ENCODE peak calls at places on chromosome 21, in four cellular contexts. Z is suprapubic skin, N is OCI-LY7, U is spleen. C is an unnamed sample.

GRCh38 chr21:37783016-37783415 is 133.2 kb downstream of the KCNJ6 start:
- DNase-seq in Z (no peak), N (no peak), U (no peak), C (no peak)

GRCh38 chr21:42351626-42352432 is 1.0 kb upstream of the TFF2 start:
- DNase-seq in Z (no peak), N (no peak), U (peak; percentile 41), C (no peak)

GRCh38 chr21:16533692-16534407 is 804.1 kb downstream of the USP25 start:
- DNase-seq in Z (no peak), N (no peak), U (no peak), C (no peak)

GRCh38 chr21:32457962-32458361 is 45.5 kb downstream of the EVA1C start:
- DNase-seq in Z (no peak), N (no peak), U (peak; percentile 6), C (no peak)

GRCh38 chr21:42320791-42321190 is 5.6 kb upstream of the TFF3 start:
- DNase-seq in Z (no peak), N (no peak), U (no peak), C (no peak)

GRCh38 chr21:34889287-34889536 is 159.9 kb downstream of the RUNX1 start:
- DNase-seq in Z (no peak), N (no peak), U (peak; percentile 91), C (no peak)

GRCh38 chr21:42525228-42525604 is 11.6 kb downstream of the SLC37A1 start:
- DNase-seq in Z (no peak), N (peak; percentile 40), U (no peak), C (no peak)

GRCh38 chr21:34989337-34990151 is 59.6 kb downstream of the RUNX1 start:
- DNase-seq in Z (no peak), N (no peak), U (no peak), C (no peak)

GRCh38 chr21:18666725-18667124 is 263.1 kb upstream of the TMPRSS15 start:
- DNase-seq in Z (no peak), N (no peak), U (no peak), C (no peak)

GRCh38 chr21:34522284-34522683 is 10.3 kb upstream of the KCNE1 start:
- DNase-seq in Z (no peak), N (no peak), U (no peak), C (no peak)

GRCh38 chr21:43832648-43833047 is 32.4 kb upstream of the AGPAT3 start:
- DNase-seq in Z (no peak), N (no peak), U (peak; percentile 41), C (no peak)

GRCh38 chr21:31872072-31872451 is 758 bp upstream of the HUNK start:
- DNase-seq in Z (no peak), N (no peak), U (no peak), C (no peak)

GRCh38 chr21:37770496-37770895 is 145.8 kb downstream of the KCNJ6 start:
- DNase-seq in Z (no peak), N (no peak), U (no peak), C (no peak)

GRCh38 chr21:43362306-43362927 is 64.5 kb downstream of the SIK1 start:
- DNase-seq in Z (peak; percentile 93), N (peak; percentile 92), U (peak; percentile 95), C (peak; percentile 69)

GRCh38 chr21:43824883-43825609 is 35.7 kb downstream of the RRP1 start:
- DNase-seq in Z (no peak), N (no peak), U (peak; percentile 77), C (no peak)

GRCh38 chr21:42564561-42564971 is 50.9 kb downstream of the SLC37A1 start:
- DNase-seq in Z (peak; percentile 54), N (no peak), U (peak; percentile 74), C (peak; percentile 22)

GRCh38 chr21:35020902-35021301 is 28.2 kb downstream of the RUNX1 start:
- DNase-seq in Z (no peak), N (no peak), U (no peak), C (no peak)

GRCh38 chr21:32599146-32599925 is 12.8 kb downstream of the CFAP298 start:
- DNase-seq in Z (no peak), N (peak; percentile 40), U (peak; percentile 67), C (no peak)

GRCh38 chr21:38349111-38349746 is 92.4 kb downstream of the KCNJ15 start:
- DNase-seq in Z (no peak), N (no peak), U (no peak), C (no peak)

GRCh38 chr21:8993943-8994639 is 1527.3 kb upstream of the TPTE start:
- DNase-seq in Z (no peak), N (no peak), U (no peak), C (no peak)

GRCh38 chr21:32457360-32457840 is 44.9 kb downstream of the EVA1C start:
- DNase-seq in Z (no peak), N (no peak), U (peak; percentile 67), C (no peak)

GRCh38 chr21:43209575-43210453 is 41.0 kb downstream of the CRYAA start:
- DNase-seq in Z (peak; percentile 54), N (no peak), U (peak; percentile 64), C (no peak)

GRCh38 chr21:14889080-14889805 is 175.6 kb downstream of the NRIP1 start:
- DNase-seq in Z (no peak), N (no peak), U (no peak), C (no peak)

GRCh38 chr21:42213082-42213774 is 5.7 kb upstream of the ABCG1 start:
- DNase-seq in Z (no peak), N (no peak), U (no peak), C (no peak)

GRCh38 chr21:33268736-33269441 is 2.7 kb downstream of the IL10RB start:
- DNase-seq in Z (peak; percentile 77), N (peak; percentile 81), U (no peak), C (peak; percentile 79)

GRCh38 chr21:16085436-16085835 is 355.7 kb downstream of the USP25 start:
- DNase-seq in Z (no peak), N (no peak), U (no peak), C (no peak)

GRCh38 chr21:19510653-19511052 is 1107.1 kb upstream of the TMPRSS15 start:
- DNase-seq in Z (no peak), N (no peak), U (no peak), C (no peak)

DNA sequence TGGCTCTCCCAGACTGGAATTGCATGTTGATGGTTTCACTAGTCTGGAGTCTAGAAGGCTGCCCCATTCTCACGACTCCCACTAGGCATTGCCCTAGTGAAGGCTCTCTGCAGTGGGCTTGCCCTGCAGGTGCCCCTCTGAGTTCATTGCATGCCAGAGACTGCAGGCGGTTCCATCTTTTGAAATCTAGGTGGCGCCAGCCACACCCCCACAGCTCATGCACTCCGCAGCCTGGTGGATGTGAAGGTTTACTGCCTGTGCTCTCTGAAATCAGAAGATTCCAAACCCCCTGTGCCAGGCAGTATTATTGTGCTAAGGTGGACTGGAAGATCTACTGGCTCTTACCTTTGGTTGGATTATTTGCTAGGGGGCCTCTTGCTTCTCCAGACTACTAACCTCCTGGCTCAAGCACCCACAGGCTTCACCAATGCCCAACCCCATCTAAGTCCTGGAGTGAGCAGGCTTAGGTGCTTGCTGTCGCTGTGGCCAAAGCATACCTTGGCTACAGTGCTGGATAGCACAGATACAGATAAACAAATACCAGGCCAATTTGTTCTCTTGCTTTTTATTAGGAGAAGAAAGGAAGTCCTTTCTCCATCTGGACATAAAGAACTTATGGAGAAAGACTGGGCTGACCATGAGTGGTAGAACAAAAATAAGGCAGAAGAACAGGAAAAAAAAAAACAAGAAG is 83.5 kb upstream of the SIM2 start:
- DNase-seq in Z (no peak), N (peak; percentile 13), U (no peak), C (no peak)
- TF ChIP-seq CTCF in Z (no peak), N (peak; percentile 74), U (no peak), C (no peak)

DNA sequence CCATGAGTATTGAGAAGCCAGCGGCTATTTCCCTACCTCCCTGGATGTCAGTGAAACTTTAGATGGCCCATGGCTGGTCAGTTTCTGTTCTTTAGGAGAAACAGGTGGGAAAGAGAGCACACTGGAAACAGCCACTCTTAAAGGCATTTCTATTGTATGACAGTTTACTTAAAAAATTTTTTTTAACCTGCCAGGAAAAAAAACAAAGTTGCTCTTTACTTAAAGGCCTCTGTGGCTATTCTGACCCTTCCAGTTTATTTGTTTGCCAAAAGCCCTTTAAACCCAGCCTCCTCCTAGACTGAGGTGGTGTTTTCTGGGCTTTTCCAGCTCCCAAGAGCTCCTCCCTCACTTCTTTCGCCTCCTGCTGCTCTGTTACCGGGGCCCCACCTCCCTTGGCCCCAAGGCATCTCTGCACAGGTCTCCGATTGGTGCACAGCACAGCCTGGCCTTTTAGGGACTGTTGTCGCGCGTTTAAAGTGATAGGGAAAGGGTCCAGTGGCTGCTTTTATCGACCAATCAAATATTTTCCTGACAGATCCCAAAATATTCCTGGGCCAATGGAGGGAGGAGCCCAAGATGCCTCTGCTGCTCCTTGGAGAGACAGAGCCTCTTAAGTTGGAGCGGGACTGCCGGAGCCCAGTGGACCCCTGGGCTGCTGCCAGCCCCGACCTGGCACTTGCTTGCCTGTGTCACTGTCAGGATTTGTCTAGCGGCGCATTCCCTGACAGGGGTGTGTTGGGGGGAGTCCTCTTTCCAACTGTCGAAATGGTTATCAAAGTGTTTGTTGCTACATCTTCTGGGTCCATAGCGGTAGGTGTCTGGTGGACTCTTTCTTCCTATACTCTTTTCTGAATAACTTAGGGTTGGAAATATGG is at the start of gene SH3BGR:
- DNase-seq in Z (no peak), N (no peak), U (no peak), C (peak; percentile 29)
- H3K4me3 ChIP-seq in Z (peak within 1 kb of the TSS; percentile 35), N (no peak within 1 kb of the TSS), U (no peak within 1 kb of the TSS), C (peak within 1 kb of the TSS; percentile 55)

GRCh38 chr21:28016571-28016970 is 976.1 kb downstream of the LTN1 start:
- DNase-seq in Z (no peak), N (no peak), U (no peak), C (no peak)

GRCh38 chr21:28018213-28018612 is 974.5 kb downstream of the LTN1 start:
- DNase-seq in Z (no peak), N (no peak), U (no peak), C (no peak)

GRCh38 chr21:28018741-28019669 is 973.7 kb downstream of the LTN1 start:
- DNase-seq in Z (no peak), N (peak; percentile 15), U (no peak), C (peak; percentile 78)
- TF ChIP-seq CTCF in Z (no peak), N (no peak), U (no peak), C (peak; percentile 56)

GRCh38 chr21:45805321-45805720 is 161.8 kb downstream of the PCBP3 start:
- DNase-seq in Z (no peak), N (no peak), U (no peak), C (no peak)

GRCh38 chr21:45806042-45806441 is 162.5 kb downstream of the PCBP3 start:
- DNase-seq in Z (no peak), N (no peak), U (no peak), C (no peak)

GRCh38 chr21:45809421-45809820 is 165.9 kb downstream of the PCBP3 start:
- DNase-seq in Z (no peak), N (no peak), U (peak; percentile 58), C (no peak)

GRCh38 chr21:45816794-45817193 is 164.8 kb upstream of the COL6A1 start:
- DNase-seq in Z (no peak), N (no peak), U (no peak), C (no peak)

DNA sequence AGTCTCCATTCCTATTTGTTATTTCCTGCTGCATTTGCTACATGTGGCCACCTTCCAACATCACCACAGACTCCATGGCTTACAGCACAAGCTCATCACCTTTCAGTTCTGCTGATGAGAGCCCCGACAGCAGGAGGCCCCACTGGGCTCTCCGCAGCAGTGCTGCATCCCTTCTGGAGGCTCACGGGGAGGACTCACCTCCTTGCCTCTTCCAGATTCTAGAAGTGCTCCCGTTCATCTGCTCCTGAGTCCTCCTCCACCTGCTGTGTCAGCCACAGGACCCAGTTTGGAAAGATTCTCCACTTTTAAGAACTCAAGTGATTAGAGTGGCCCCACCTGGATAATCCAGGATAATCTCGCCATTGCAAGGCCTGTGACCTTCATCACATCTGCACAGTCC is 167.6 kb downstream of the PCBP3 start:
- DNase-seq in Z (no peak), N (no peak), U (no peak), C (no peak)
- H3K4me3 ChIP-seq in Z (no peak overlapping the region), N (no peak overlapping the region), U (no peak overlapping the region), C (no peak overlapping the region)